ENCODE peak calls at places on chromosomes 12 and 14, in ten cellular contexts. One of them, this sample, is unnamed.

GRCh38 chr12:6768385-6769002 is 2.3 kb downstream of the PTMS start:
- DNase-seq in neural crest cell: no peak
- DNase-seq in brain microvascular endothelial cell: no peak
- DNase-seq in ovary: no peak
- DNase-seq in esophagus muscularis mucosa: no peak
- DNase-seq in dorsolateral prefrontal cortex: peak; percentile 25
- DNase-seq in omental fat pad: no peak
- DNase-seq in A549: no peak
- DNase-seq in endothelial cell: no peak
- DNase-seq in progenitor cell of endocrine pancreas: no peak
- DNase-seq in this sample: no peak

GRCh38 chr12:62021808-62022207 is 238.4 kb upstream of the USP15 start:
- DNase-seq in omental fat pad: no peak
- DNase-seq in A549: peak; percentile 26
- DNase-seq in ovary: no peak
- DNase-seq in endothelial cell: no peak
- DNase-seq in neural crest cell: no peak
- DNase-seq in dorsolateral prefrontal cortex: no peak
- DNase-seq in esophagus muscularis mucosa: no peak
- DNase-seq in progenitor cell of endocrine pancreas: no peak
- DNase-seq in brain microvascular endothelial cell: no peak
- DNase-seq in this sample: no peak

GRCh38 chr14:96098309-96098998 is 59.3 kb downstream of the C14orf132 start:
- DNase-seq in brain microvascular endothelial cell: no peak
- DNase-seq in A549: peak; percentile 78
- DNase-seq in omental fat pad: no peak
- DNase-seq in progenitor cell of endocrine pancreas: peak; percentile 22
- DNase-seq in esophagus muscularis mucosa: no peak
- DNase-seq in dorsolateral prefrontal cortex: peak; percentile 82
- DNase-seq in endothelial cell: peak; percentile 70
- DNase-seq in ovary: no peak
- DNase-seq in neural crest cell: peak; percentile 38
- DNase-seq in this sample: peak; percentile 72

GRCh38 chr12:51480978-51481377 is 56.3 kb downstream of the SLC4A8 start:
- DNase-seq in progenitor cell of endocrine pancreas: no peak
- DNase-seq in esophagus muscularis mucosa: no peak
- DNase-seq in ovary: no peak
- DNase-seq in neural crest cell: no peak
- DNase-seq in brain microvascular endothelial cell: no peak
- DNase-seq in omental fat pad: no peak
- DNase-seq in endothelial cell: no peak
- DNase-seq in dorsolateral prefrontal cortex: no peak
- DNase-seq in A549: no peak
- DNase-seq in this sample: no peak

GRCh38 chr14:49634547-49635334 is at the start of gene DNAAF2:
- DNase-seq in dorsolateral prefrontal cortex: peak; percentile 28
- DNase-seq in endothelial cell: peak; percentile 57
- DNase-seq in esophagus muscularis mucosa: no peak
- DNase-seq in ovary: peak; percentile 74
- DNase-seq in omental fat pad: peak; percentile 48
- DNase-seq in progenitor cell of endocrine pancreas: peak; percentile 30
- DNase-seq in brain microvascular endothelial cell: peak; percentile 70
- DNase-seq in neural crest cell: peak; percentile 48
- DNase-seq in A549: peak; percentile 78
- DNase-seq in this sample: peak; percentile 63

GRCh38 chr12:75881910-75882309 is 149.7 kb downstream of the PHLDA1 start:
- DNase-seq in progenitor cell of endocrine pancreas: no peak
- DNase-seq in esophagus muscularis mucosa: no peak
- DNase-seq in neural crest cell: no peak
- DNase-seq in brain microvascular endothelial cell: no peak
- DNase-seq in A549: no peak
- DNase-seq in dorsolateral prefrontal cortex: no peak
- DNase-seq in ovary: no peak
- DNase-seq in endothelial cell: no peak
- DNase-seq in omental fat pad: no peak
- DNase-seq in this sample: no peak

GRCh38 chr12:98645572-98646067 is 530 bp downstream of the APAF1 start:
- DNase-seq in omental fat pad: no peak
- DNase-seq in dorsolateral prefrontal cortex: peak; percentile 35
- DNase-seq in endothelial cell: no peak
- DNase-seq in progenitor cell of endocrine pancreas: no peak
- DNase-seq in A549: peak; percentile 40
- DNase-seq in esophagus muscularis mucosa: no peak
- DNase-seq in brain microvascular endothelial cell: no peak
- DNase-seq in ovary: no peak
- DNase-seq in neural crest cell: no peak
- DNase-seq in this sample: peak; percentile 40

GRCh38 chr12:123393747-123394146 is 9.8 kb downstream of the KMT5A start:
- DNase-seq in neural crest cell: no peak
- DNase-seq in dorsolateral prefrontal cortex: no peak
- DNase-seq in omental fat pad: no peak
- DNase-seq in A549: no peak
- DNase-seq in esophagus muscularis mucosa: no peak
- DNase-seq in brain microvascular endothelial cell: no peak
- DNase-seq in progenitor cell of endocrine pancreas: no peak
- DNase-seq in endothelial cell: no peak
- DNase-seq in ovary: no peak
- DNase-seq in this sample: no peak

GRCh38 chr14:99177876-99178630 is 93.9 kb downstream of the BCL11B start:
- DNase-seq in ovary: no peak
- DNase-seq in neural crest cell: no peak
- DNase-seq in omental fat pad: no peak
- DNase-seq in A549: no peak
- DNase-seq in dorsolateral prefrontal cortex: no peak
- DNase-seq in progenitor cell of endocrine pancreas: no peak
- DNase-seq in brain microvascular endothelial cell: no peak
- DNase-seq in endothelial cell: no peak
- DNase-seq in esophagus muscularis mucosa: no peak
- DNase-seq in this sample: no peak

DNA sequence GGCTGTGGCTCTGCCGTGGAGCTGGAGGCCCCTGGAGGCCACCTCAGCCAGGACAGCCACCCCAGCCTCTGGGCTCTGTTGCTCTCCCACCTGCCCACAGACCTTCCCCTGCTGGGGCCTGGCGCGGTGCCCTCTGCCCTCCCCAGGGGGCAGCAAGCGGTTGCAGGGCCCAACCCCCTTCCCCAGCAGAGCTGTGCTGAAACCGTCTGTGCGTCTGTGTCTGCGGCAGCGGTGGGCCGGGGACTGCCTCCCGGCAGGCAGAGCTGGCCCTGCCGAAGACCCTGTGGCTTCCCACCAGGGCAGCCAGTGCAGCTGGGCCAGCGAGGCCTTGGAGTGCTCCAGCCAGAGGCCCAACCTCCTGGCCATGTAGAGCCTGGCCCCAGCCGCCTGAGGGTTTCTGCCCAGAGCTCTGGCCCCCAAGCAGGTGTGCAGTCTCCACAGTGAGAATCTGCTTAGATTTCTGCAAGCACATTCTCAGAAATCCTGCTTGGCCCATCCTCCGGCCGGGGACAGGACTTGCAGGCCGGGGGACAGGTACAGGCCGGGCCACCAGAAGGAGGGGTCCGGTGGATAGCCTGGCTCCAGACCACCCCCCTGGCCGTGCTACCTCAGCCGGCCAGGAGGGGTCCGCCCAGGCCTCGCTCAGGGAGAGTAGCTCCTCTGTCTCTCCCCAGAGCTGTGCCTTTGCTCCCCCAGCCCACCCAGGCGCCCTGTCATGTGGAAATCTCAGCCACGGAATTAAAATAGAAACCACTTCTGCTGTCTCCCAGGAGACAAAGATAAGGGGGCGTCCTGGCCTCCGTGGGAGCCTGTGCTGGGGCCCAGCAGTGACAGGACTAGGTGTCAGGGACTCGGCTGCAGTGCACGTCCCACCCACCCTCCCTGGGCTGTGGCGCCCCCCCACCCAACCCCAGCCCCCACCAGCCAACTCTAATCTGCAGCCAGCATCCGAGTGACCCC is 3.5 kb upstream of the CRIP2 start:
- DNase-seq in progenitor cell of endocrine pancreas: no peak
- DNase-seq in endothelial cell: peak; percentile 49
- DNase-seq in omental fat pad: no peak
- DNase-seq in neural crest cell: no peak
- DNase-seq in A549: no peak
- DNase-seq in ovary: no peak
- DNase-seq in esophagus muscularis mucosa: no peak
- DNase-seq in brain microvascular endothelial cell: no peak
- DNase-seq in dorsolateral prefrontal cortex: no peak
- DNase-seq in this sample: no peak
- TF ChIP-seq CTCF in progenitor cell of endocrine pancreas: peak; percentile 33
- TF ChIP-seq CTCF in endothelial cell: peak; percentile 55
- TF ChIP-seq CTCF in omental fat pad: no peak
- TF ChIP-seq CTCF in neural crest cell: peak; percentile 44
- TF ChIP-seq CTCF in A549: no peak
- TF ChIP-seq CTCF in ovary: no peak
- TF ChIP-seq CTCF in esophagus muscularis mucosa: peak; percentile 22
- TF ChIP-seq CTCF in brain microvascular endothelial cell: peak; percentile 40
- TF ChIP-seq CTCF in dorsolateral prefrontal cortex: no peak
- TF ChIP-seq CTCF in this sample: peak; percentile 4

GRCh38 chr14:72664651-72665050 is 229.2 kb downstream of the DPF3 start:
- DNase-seq in dorsolateral prefrontal cortex: no peak
- DNase-seq in ovary: no peak
- DNase-seq in endothelial cell: no peak
- DNase-seq in progenitor cell of endocrine pancreas: no peak
- DNase-seq in neural crest cell: no peak
- DNase-seq in brain microvascular endothelial cell: no peak
- DNase-seq in A549: peak; percentile 18
- DNase-seq in esophagus muscularis mucosa: no peak
- DNase-seq in omental fat pad: no peak
- DNase-seq in this sample: no peak

GRCh38 chr14:72665259-72665658 is 228.6 kb downstream of the DPF3 start:
- DNase-seq in progenitor cell of endocrine pancreas: no peak
- DNase-seq in endothelial cell: no peak
- DNase-seq in omental fat pad: no peak
- DNase-seq in A549: peak; percentile 74
- DNase-seq in esophagus muscularis mucosa: no peak
- DNase-seq in neural crest cell: no peak
- DNase-seq in dorsolateral prefrontal cortex: no peak
- DNase-seq in ovary: no peak
- DNase-seq in brain microvascular endothelial cell: peak; percentile 97
- DNase-seq in this sample: peak; percentile 36

GRCh38 chr14:72663956-72664650 is 229.8 kb downstream of the DPF3 start:
- DNase-seq in progenitor cell of endocrine pancreas: no peak
- DNase-seq in A549: no peak
- DNase-seq in endothelial cell: no peak
- DNase-seq in brain microvascular endothelial cell: no peak
- DNase-seq in dorsolateral prefrontal cortex: no peak
- DNase-seq in neural crest cell: no peak
- DNase-seq in esophagus muscularis mucosa: no peak
- DNase-seq in ovary: no peak
- DNase-seq in omental fat pad: no peak
- DNase-seq in this sample: no peak

GRCh38 chr14:72663076-72663487 is 230.8 kb downstream of the DPF3 start:
- DNase-seq in progenitor cell of endocrine pancreas: no peak
- DNase-seq in dorsolateral prefrontal cortex: no peak
- DNase-seq in A549: no peak
- DNase-seq in brain microvascular endothelial cell: no peak
- DNase-seq in omental fat pad: no peak
- DNase-seq in neural crest cell: no peak
- DNase-seq in ovary: no peak
- DNase-seq in endothelial cell: no peak
- DNase-seq in esophagus muscularis mucosa: no peak
- DNase-seq in this sample: no peak

DNA sequence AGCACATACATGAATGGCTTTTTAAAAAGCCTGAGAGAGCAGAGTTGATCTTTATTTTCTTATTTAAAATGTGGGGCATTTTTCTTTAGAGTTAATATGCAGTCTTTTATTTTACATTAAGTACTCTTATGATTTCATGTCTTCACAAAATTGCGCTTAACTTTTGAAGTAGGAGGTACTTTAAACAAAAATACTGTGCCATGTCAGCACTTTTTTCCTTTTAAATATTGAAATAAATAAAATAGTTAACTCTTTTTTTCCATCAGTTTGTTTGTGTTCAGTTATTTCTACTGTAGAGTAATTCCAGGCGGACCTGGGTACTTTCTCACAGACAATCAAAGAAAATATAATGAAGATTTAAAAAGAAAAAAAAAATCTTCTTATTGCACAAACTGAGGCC is 231.7 kb downstream of the DPF3 start:
- DNase-seq in dorsolateral prefrontal cortex: no peak
- DNase-seq in ovary: no peak
- DNase-seq in omental fat pad: no peak
- DNase-seq in esophagus muscularis mucosa: no peak
- DNase-seq in endothelial cell: no peak
- DNase-seq in A549: no peak
- DNase-seq in brain microvascular endothelial cell: no peak
- DNase-seq in neural crest cell: no peak
- DNase-seq in progenitor cell of endocrine pancreas: no peak
- DNase-seq in this sample: no peak
- TF ChIP-seq CTCF in dorsolateral prefrontal cortex: no peak
- TF ChIP-seq CTCF in ovary: no peak
- TF ChIP-seq CTCF in omental fat pad: no peak
- TF ChIP-seq CTCF in esophagus muscularis mucosa: no peak
- TF ChIP-seq CTCF in endothelial cell: no peak
- TF ChIP-seq CTCF in A549: no peak
- TF ChIP-seq CTCF in brain microvascular endothelial cell: no peak
- TF ChIP-seq CTCF in neural crest cell: no peak
- TF ChIP-seq CTCF in progenitor cell of endocrine pancreas: no peak
- TF ChIP-seq CTCF in this sample: no peak

GRCh38 chr14:53217283-53217994 is 64.3 kb upstream of the DDHD1 start:
- DNase-seq in brain microvascular endothelial cell: peak; percentile 45
- DNase-seq in endothelial cell: peak; percentile 75
- DNase-seq in A549: peak; percentile 88
- DNase-seq in neural crest cell: peak; percentile 72
- DNase-seq in omental fat pad: no peak
- DNase-seq in ovary: peak; percentile 77
- DNase-seq in progenitor cell of endocrine pancreas: peak; percentile 71
- DNase-seq in dorsolateral prefrontal cortex: no peak
- DNase-seq in esophagus muscularis mucosa: peak; percentile 95
- DNase-seq in this sample: peak; percentile 86
- TF ChIP-seq CTCF in brain microvascular endothelial cell: peak; percentile 40
- TF ChIP-seq CTCF in endothelial cell: peak; percentile 65
- TF ChIP-seq CTCF in A549: peak; percentile 42
- TF ChIP-seq CTCF in neural crest cell: peak; percentile 74
- TF ChIP-seq CTCF in omental fat pad: no peak
- TF ChIP-seq CTCF in ovary: peak; percentile 33
- TF ChIP-seq CTCF in progenitor cell of endocrine pancreas: peak; percentile 69
- TF ChIP-seq CTCF in dorsolateral prefrontal cortex: peak; percentile 47
- TF ChIP-seq CTCF in esophagus muscularis mucosa: peak; percentile 73
- TF ChIP-seq CTCF in this sample: peak; percentile 65

GRCh38 chr12:16389594-16389993 is 42.1 kb downstream of the MGST1 start:
- DNase-seq in brain microvascular endothelial cell: peak; percentile 56
- DNase-seq in progenitor cell of endocrine pancreas: no peak
- DNase-seq in omental fat pad: no peak
- DNase-seq in A549: no peak
- DNase-seq in esophagus muscularis mucosa: no peak
- DNase-seq in dorsolateral prefrontal cortex: no peak
- DNase-seq in endothelial cell: no peak
- DNase-seq in ovary: no peak
- DNase-seq in neural crest cell: no peak
- DNase-seq in this sample: no peak

GRCh38 chr12:16387919-16388318 is 40.5 kb downstream of the MGST1 start:
- DNase-seq in A549: no peak
- DNase-seq in esophagus muscularis mucosa: no peak
- DNase-seq in endothelial cell: no peak
- DNase-seq in brain microvascular endothelial cell: no peak
- DNase-seq in progenitor cell of endocrine pancreas: no peak
- DNase-seq in ovary: no peak
- DNase-seq in omental fat pad: no peak
- DNase-seq in neural crest cell: no peak
- DNase-seq in dorsolateral prefrontal cortex: no peak
- DNase-seq in this sample: no peak

GRCh38 chr12:16384732-16385131 is 37.3 kb downstream of the MGST1 start:
- DNase-seq in endothelial cell: no peak
- DNase-seq in dorsolateral prefrontal cortex: no peak
- DNase-seq in ovary: no peak
- DNase-seq in progenitor cell of endocrine pancreas: no peak
- DNase-seq in A549: no peak
- DNase-seq in omental fat pad: no peak
- DNase-seq in neural crest cell: no peak
- DNase-seq in brain microvascular endothelial cell: no peak
- DNase-seq in esophagus muscularis mucosa: no peak
- DNase-seq in this sample: no peak

GRCh38 chr12:16385779-16386646 is 38.6 kb downstream of the MGST1 start:
- DNase-seq in brain microvascular endothelial cell: peak; percentile 51
- DNase-seq in A549: peak; percentile 47
- DNase-seq in endothelial cell: peak; percentile 21
- DNase-seq in esophagus muscularis mucosa: no peak
- DNase-seq in omental fat pad: no peak
- DNase-seq in neural crest cell: no peak
- DNase-seq in dorsolateral prefrontal cortex: peak; percentile 14
- DNase-seq in progenitor cell of endocrine pancreas: peak; percentile 49
- DNase-seq in ovary: no peak
- DNase-seq in this sample: peak; percentile 47
- TF ChIP-seq CTCF in brain microvascular endothelial cell: peak; percentile 56
- TF ChIP-seq CTCF in A549: peak; percentile 54
- TF ChIP-seq CTCF in endothelial cell: no peak
- TF ChIP-seq CTCF in esophagus muscularis mucosa: peak; percentile 61
- TF ChIP-seq CTCF in omental fat pad: no peak
- TF ChIP-seq CTCF in neural crest cell: peak; percentile 75
- TF ChIP-seq CTCF in dorsolateral prefrontal cortex: peak; percentile 49
- TF ChIP-seq CTCF in progenitor cell of endocrine pancreas: peak; percentile 74
- TF ChIP-seq CTCF in ovary: no peak
- TF ChIP-seq CTCF in this sample: peak; percentile 44

This sample was measured in Calu3.